ENCODE peak calls at places on chromosomes 12 and 14, in five cellular contexts. O is coronary artery, B is NCI-H2029, R is anterior cingulate cortex, I is Peyer's patch. Q is an unnamed sample.

GRCh38 chr14:96162741-96163140 is 41.9 kb upstream of the BDKRB2 start:
- DNase-seq in O (peak), B (no peak), R (no peak), I (no peak), Q (no peak)

GRCh38 chr14:105880616-105881015 is 354.2 kb downstream of the TMEM121 start:
- DNase-seq in O (no peak), B (no peak), R (no peak), I (peak), Q (no peak)

GRCh38 chr14:74476107-74476506 is 17.0 kb downstream of the NPC2 start:
- DNase-seq in O (no peak), B (no peak), R (no peak), I (no peak), Q (no peak)

GRCh38 chr14:22177870-22178269 is 411.2 kb downstream of the DAD1 start:
- DNase-seq in O (no peak), B (no peak), R (no peak), I (no peak), Q (no peak)

GRCh38 chr14:68556253-68556652 is 236.6 kb downstream of the ZFP36L1 start:
- DNase-seq in O (no peak), B (no peak), R (no peak), I (no peak), Q (no peak)

GRCh38 chr12:92541024-92541423 is 161.8 kb upstream of the PLEKHG7 start:
- DNase-seq in O (no peak), B (no peak), R (no peak), I (no peak), Q (no peak)

GRCh38 chr12:89151536-89151935 is 200.8 kb downstream of the DUSP6 start:
- DNase-seq in O (no peak), B (no peak), R (no peak), I (no peak), Q (no peak)

GRCh38 chr12:3304436-3305135 is 186.4 kb upstream of the PRMT8 start:
- DNase-seq in O (no peak), B (peak), R (peak), I (no peak), Q (peak)

GRCh38 chr12:82746668-82747067 is 60.0 kb downstream of the TMTC2 start:
- DNase-seq in O (no peak), B (no peak), R (no peak), I (no peak), Q (no peak)

GRCh38 chr12:110733089-110733715 is 9.5 kb downstream of the PPP1CC start:
- DNase-seq in O (no peak), B (no peak), R (no peak), I (no peak), Q (no peak)

GRCh38 chr14:63423889-63424288 is 105.2 kb upstream of the GPHB5 start:
- DNase-seq in O (no peak), B (no peak), R (no peak), I (no peak), Q (no peak)

GRCh38 chr14:67636361-67636919 is 16.7 kb downstream of the ARG2 start:
- DNase-seq in O (no peak), B (peak), R (no peak), I (no peak), Q (no peak)

GRCh38 chr12:121753844-121754264 is 39.6 kb downstream of the RHOF start:
- DNase-seq in O (no peak), B (no peak), R (peak), I (no peak), Q (no peak)

GRCh38 chr14:54133896-54134295 is 177.3 kb upstream of the BMP4 start:
- DNase-seq in O (no peak), B (no peak), R (no peak), I (no peak), Q (no peak)

GRCh38 chr14:73295198-73295796 is 58.0 kb downstream of the PAPLN start:
- DNase-seq in O (no peak), B (peak), R (no peak), I (no peak), Q (peak)

GRCh38 chr14:29868000-29868399 is 59.6 kb downstream of the PRKD1 start:
- DNase-seq in O (no peak), B (no peak), R (no peak), I (no peak), Q (no peak)

GRCh38 chr12:54033106-54033979 is 493 bp downstream of the HOXC5 start:
- DNase-seq in O (no peak), B (no peak), R (no peak), I (peak), Q (no peak)

Q was measured in HFF-Myc.